ENCODE peak calls at places on chromosomes 5 and 9, in four cellular contexts. W, Z, T and J are unnamed samples.

GRCh38 chr5:132272341-132273210 is 15.1 kb downstream of the PDLIM4 start:
- DNase-seq in T (peak; percentile 57), W (peak; percentile 81), Z (peak; percentile 36), J (peak; percentile 85)

GRCh38 chr5:14724633-14725032 is 60.1 kb downstream of the OTULIN start:
- DNase-seq in Z (no peak), T (no peak), W (no peak), J (peak; percentile 61)

GRCh38 chr5:127280494-127281220 is 9.9 kb upstream of the MEGF10 start:
- DNase-seq in T (no peak), W (peak; percentile 9), Z (no peak), J (no peak)

GRCh38 chr9:89494199-89494598 is 3.7 kb downstream of the SEMA4D start:
- DNase-seq in T (no peak), W (no peak), Z (no peak), J (no peak)

GRCh38 chr5:527646-528591 is 3.7 kb upstream of the SLC9A3 start:
- DNase-seq in T (no peak), Z (peak; percentile 5), W (peak; percentile 68), J (no peak)

GRCh38 chr5:41510176-41510831 is at the start of gene PLCXD3:
- DNase-seq in T (no peak), W (peak; percentile 69), Z (no peak), J (no peak)

GRCh38 chr9:27787941-27788340 is 214.7 kb upstream of the C9orf72 start:
- DNase-seq in W (no peak), Z (no peak), T (no peak), J (peak; percentile 43)

GRCh38 chr5:55225346-55225745 is 1.8 kb downstream of the MCIDAS start:
- DNase-seq in W (no peak), T (no peak), Z (no peak), J (no peak)

GRCh38 chr5:132778856-132779255 is 1.8 kb upstream of the SEPTIN8 start:
- DNase-seq in T (no peak), Z (no peak), W (no peak), J (no peak)

GRCh38 chr5:38433160-38433861 is 123.1 kb downstream of the LIFR start:
- DNase-seq in W (no peak), T (no peak), Z (peak; percentile 50), J (no peak)

GRCh38 chr5:180297587-180298282 is 5.9 kb upstream of the MAPK9 start:
- DNase-seq in Z (no peak), T (no peak), W (no peak), J (no peak)

GRCh38 chr9:131197160-131197911 is 72.0 kb downstream of the NUP214 start:
- DNase-seq in T (no peak), Z (no peak), W (no peak), J (no peak)

GRCh38 chr9:131191857-131192256 is 66.5 kb downstream of the NUP214 start:
- DNase-seq in Z (no peak), W (no peak), T (no peak), J (no peak)

GRCh38 chr9:131198316-131198715 is 72.9 kb downstream of the NUP214 start:
- DNase-seq in T (no peak), W (no peak), Z (no peak), J (no peak)

GRCh38 chr9:131193051-131193450 is 67.7 kb downstream of the NUP214 start:
- DNase-seq in W (no peak), T (no peak), Z (no peak), J (no peak)

DNA sequence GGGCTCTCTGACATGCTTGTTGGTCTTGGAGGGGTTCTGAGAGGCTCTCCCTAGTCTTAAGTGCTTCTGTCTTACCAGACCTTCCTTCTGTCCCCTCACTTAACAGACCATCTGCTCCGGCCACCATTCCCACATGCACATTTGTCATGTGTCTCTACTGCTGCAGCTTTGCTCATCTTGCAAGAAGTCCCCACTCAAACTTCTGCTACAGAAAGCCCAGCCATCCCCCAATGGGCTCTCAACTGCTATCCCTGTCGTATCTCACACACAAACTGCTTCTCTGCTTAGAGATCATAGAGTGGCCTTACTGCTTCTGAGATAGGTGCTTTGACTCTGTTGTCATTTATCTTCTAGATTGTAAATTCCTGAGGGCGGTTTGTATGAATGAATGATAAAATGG is 69.4 kb downstream of the NUP214 start:
- DNase-seq in T (no peak), Z (no peak), W (no peak), J (no peak)
- H4K20me1 ChIP-seq in T (no peaks in the 10 kb centered on the region), Z (no peaks in the 10 kb centered on the region), W (no peaks in the 10 kb centered on the region), J (no peaks in the 10 kb centered on the region)

GRCh38 chr9:124969401-124969800 is 28.5 kb upstream of the GOLGA1 start:
- DNase-seq in W (no peak), T (no peak), Z (no peak), J (no peak)
- H3K36me3 ChIP-seq in W (peaks cover 9% of the 10 kb centered on the region), T (peaks cover 31% of the 10 kb centered on the region), Z (no peaks in the 10 kb centered on the region), J (peaks cover 11% of the 10 kb centered on the region)

GRCh38 chr5:42984307-42984706 is 55.8 kb downstream of the ANXA2R start:
- DNase-seq in Z (no peak), W (no peak), T (no peak), J (no peak)
- H3K4me2 ChIP-seq in Z (no peak overlapping the region), W (no peak overlapping the region), T (no peak overlapping the region), J (no peak overlapping the region)

GRCh38 chr9:35698231-35698630 is 8.5 kb upstream of the TPM2 start:
- DNase-seq in Z (no peak), T (no peak), W (no peak), J (no peak)
- H4K20me1 ChIP-seq in Z (no peaks in the 10 kb centered on the region), T (no peaks in the 10 kb centered on the region), W (no peaks in the 10 kb centered on the region), J (no peaks in the 10 kb centered on the region)

GRCh38 chr9:128107260-128107970 is 20.1 kb downstream of the PTGES2 start:
- DNase-seq in W (no peak), T (no peak), Z (no peak), J (no peak)

GRCh38 chr9:128106181-128106939 is 21.2 kb downstream of the PTGES2 start:
- DNase-seq in T (no peak), W (peak; percentile 16), Z (no peak), J (peak; percentile 46)

GRCh38 chr9:128107971-128108783 is 19.4 kb downstream of the PTGES2 start:
- DNase-seq in Z (no peak), W (peak; percentile 19), T (no peak), J (no peak)

GRCh38 chr9:128105538-128106175 is 21.9 kb downstream of the PTGES2 start:
- DNase-seq in T (no peak), Z (no peak), W (no peak), J (no peak)

GRCh38 chr9:128106940-128107259 is 20.6 kb downstream of the PTGES2 start:
- DNase-seq in W (no peak), T (no peak), Z (no peak), J (no peak)
- H3K36me3 ChIP-seq in W (peaks cover 25% of the 10 kb centered on the region), T (peaks cover 86% of the 10 kb centered on the region), Z (peaks cover 7% of the 10 kb centered on the region), J (peaks cover 8% of the 10 kb centered on the region)

GRCh38 chr9:4992872-4993271 is 7.8 kb downstream of the JAK2 start:
- DNase-seq in T (no peak), W (no peak), Z (no peak), J (no peak)
- H3K4me2 ChIP-seq in T (no peak overlapping the region), W (no peak overlapping the region), Z (no peak overlapping the region), J (no peak overlapping the region)

GRCh38 chr9:127754099-127754760 is 19.1 kb upstream of the TOR2A start:
- DNase-seq in T (no peak), Z (no peak), W (peak; percentile 95), J (no peak)

GRCh38 chr9:127754761-127755557 is 19.9 kb upstream of the TOR2A start:
- DNase-seq in T (no peak), W (peak; percentile 97), Z (no peak), J (no peak)

GRCh38 chr9:127753556-127753955 is 18.5 kb upstream of the TOR2A start:
- DNase-seq in T (no peak), W (no peak), Z (no peak), J (no peak)

GRCh38 chr9:127756233-127756632 is 21.1 kb upstream of the TOR2A start:
- DNase-seq in T (no peak), Z (no peak), W (no peak), J (no peak)

DNA sequence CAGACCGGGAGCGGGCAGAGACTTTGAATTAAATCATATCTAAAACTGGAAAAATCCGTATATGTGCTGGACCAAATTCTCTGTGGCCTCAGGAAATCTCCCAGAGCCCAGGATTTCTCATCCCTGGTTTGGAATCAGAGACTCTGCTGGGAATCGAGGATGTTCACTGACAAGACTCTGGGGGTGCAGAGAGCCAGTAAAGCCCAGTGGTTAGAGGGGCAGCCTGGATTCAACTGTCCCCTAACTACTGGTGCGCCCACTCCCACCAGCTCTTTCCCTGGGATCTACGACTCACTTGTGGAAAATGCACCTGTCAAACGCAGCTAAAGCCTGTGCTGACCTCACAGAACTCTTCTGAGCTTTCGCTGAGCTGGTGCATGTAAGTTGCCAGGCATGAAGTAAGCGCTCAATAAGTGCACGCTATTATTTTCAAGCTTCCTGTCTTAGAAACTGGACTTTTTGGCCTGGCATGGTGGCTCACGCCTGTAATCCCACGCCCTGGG is 20.5 kb upstream of the TOR2A start:
- DNase-seq in W (no peak), Z (no peak), T (no peak), J (no peak)
- H4K20me1 ChIP-seq in W (no peaks in the 10 kb centered on the region), Z (no peaks in the 10 kb centered on the region), T (no peaks in the 10 kb centered on the region), J (no peaks in the 10 kb centered on the region)

GRCh38 chr9:91583161-91583875 is 159.7 kb upstream of the NFIL3 start:
- DNase-seq in W (no peak), Z (no peak), T (no peak), J (no peak)
- H3K36me3 ChIP-seq in W (no peaks in the 10 kb centered on the region), Z (no peaks in the 10 kb centered on the region), T (no peaks in the 10 kb centered on the region), J (no peaks in the 10 kb centered on the region)

GRCh38 chr5:179294891-179295777 is 50.1 kb downstream of the ADAMTS2 start:
- DNase-seq in Z (no peak), T (no peak), W (peak; percentile 80), J (no peak)

GRCh38 chr5:179292681-179293080 is 52.6 kb downstream of the ADAMTS2 start:
- DNase-seq in T (no peak), W (peak; percentile 13), Z (no peak), J (no peak)

GRCh38 chr5:179290681-179291540 is 54.4 kb downstream of the ADAMTS2 start:
- DNase-seq in W (no peak), Z (no peak), T (no peak), J (no peak)

GRCh38 chr5:179294131-179294780 is 51.0 kb downstream of the ADAMTS2 start:
- DNase-seq in W (no peak), Z (no peak), T (no peak), J (no peak)

DNA sequence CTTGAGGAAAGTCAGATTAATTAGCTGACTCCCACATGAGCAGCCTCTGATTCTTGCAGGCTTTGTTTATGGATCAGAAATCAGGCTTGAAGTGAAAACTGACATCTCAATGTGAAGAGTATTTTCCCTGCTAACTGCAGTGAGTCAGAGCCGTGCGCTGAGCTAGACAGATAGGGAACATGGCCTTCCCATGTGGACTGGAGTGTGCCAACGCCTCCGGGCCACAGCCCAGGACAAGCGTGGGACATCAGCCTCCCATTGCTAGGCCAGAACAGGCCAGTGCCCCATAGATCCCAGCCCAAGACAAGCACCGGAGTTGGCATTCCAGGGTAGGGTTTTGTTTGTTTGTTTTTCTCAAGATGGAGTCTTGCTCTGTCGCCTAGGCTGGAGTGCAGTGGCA is 52.0 kb downstream of the ADAMTS2 start:
- DNase-seq in W (no peak), T (no peak), Z (no peak), J (no peak)
- H3K4me2 ChIP-seq in W (no peak overlapping the region), T (no peak overlapping the region), Z (no peak overlapping the region), J (no peak overlapping the region)